ENCODE peak calls at places on chromosome 3, in four cellular contexts. K is CD8-positive, alpha-beta memory T cell; E is hepatic stellate cell; O is activated CD4-positive, CD25-positive, alpha-beta regulatory T cell treated with anti-CD3 and anti-CD28 coated beads, Interleukin-2, amount 50 U/mL, for 72 hours. H is an unnamed sample.

GRCh38 chr3:16550305-16550675 is 36.8 kb upstream of the RFTN1 start:
- DNase-seq in K (no peak), E (no peak), O (no peak), H (no peak)

GRCh38 chr3:155640098-155640497 is 104.8 kb downstream of the PLCH1 start:
- DNase-seq in K (no peak), E (no peak), O (no peak), H (no peak)

GRCh38 chr3:49173792-49174170 is 2.4 kb downstream of the KLHDC8B start:
- DNase-seq in K (no peak), E (peak), O (no peak), H (no peak)

GRCh38 chr3:135918600-135918999 is 46.9 kb upstream of the PPP2R3A start:
- DNase-seq in K (no peak), E (peak), O (no peak), H (no peak)

GRCh38 chr3:101509811-101510210 is 3.2 kb downstream of the SENP7 start:
- DNase-seq in K (no peak), E (no peak), O (no peak), H (no peak)

GRCh38 chr3:170132335-170132734 is 49.2 kb downstream of the PHC3 start:
- DNase-seq in K (no peak), E (no peak), O (no peak), H (no peak)

GRCh38 chr3:125187599-125187910 is 25.0 kb downstream of the SLC12A8 start:
- DNase-seq in K (no peak), E (no peak), O (no peak), H (no peak)

GRCh38 chr3:16151109-16151508 is 23.4 kb upstream of the GALNT15 start:
- DNase-seq in K (no peak), E (peak), O (no peak), H (no peak)

GRCh38 chr3:84977021-84977420 is 18.2 kb downstream of the CADM2 start:
- DNase-seq in K (no peak), E (no peak), O (no peak), H (no peak)

GRCh38 chr3:185737020-185737419 is 87.8 kb downstream of the IGF2BP2 start:
- DNase-seq in K (no peak), E (no peak), O (no peak), H (no peak)

GRCh38 chr3:170079466-170080165 is 41.8 kb downstream of the GPR160 start:
- DNase-seq in K (no peak), E (no peak), O (no peak), H (no peak)

GRCh38 chr3:30607032-30607833 is 832 bp downstream of the TGFBR2 start:
- DNase-seq in K (peak), E (peak), O (peak), H (peak)